ENCODE peak calls at places on chromosomes 2 and 18, in five cellular contexts. C is HFF-Myc, N is mucosa of descending colon, P is body of pancreas, K is cardiac muscle cell. U is an unnamed sample.

GRCh38 chr18:9466127-9466526 is 9.2 kb upstream of the RALBP1 start:
- DNase-seq in C (no peak), N (no peak), P (no peak), K (no peak), U (no peak)

GRCh38 chr2:86079981-86080911 is 25.4 kb downstream of the POLR1A start:
- DNase-seq in C (peak), N (peak), P (peak), K (peak), U (peak)

GRCh38 chr2:111167238-111168162 is 46.8 kb downstream of the BCL2L11 start:
- DNase-seq in C (no peak), N (no peak), P (no peak), K (no peak), U (no peak)

GRCh38 chr2:145930318-145930717 is 1410.4 kb upstream of the ZEB2 start:
- DNase-seq in C (no peak), N (no peak), P (no peak), K (no peak), U (no peak)

GRCh38 chr2:135985826-135986393 is 484 bp upstream of the DARS1 start:
- DNase-seq in C (no peak), N (no peak), P (no peak), K (no peak), U (no peak)

GRCh38 chr18:7617738-7618422 is 50.8 kb downstream of the PTPRM start:
- DNase-seq in C (peak), N (no peak), P (peak), K (peak), U (peak)

GRCh38 chr2:29309090-29310054 is 194.2 kb downstream of the CLIP4 start:
- DNase-seq in C (peak), N (no peak), P (peak), K (peak), U (no peak)

GRCh38 chr2:121059651-121060649 is 225.1 kb downstream of the TFCP2L1 start:
- DNase-seq in C (no peak), N (peak), P (no peak), K (no peak), U (no peak)

GRCh38 chr18:28357785-28358401 is 181.0 kb upstream of the CDH2 start:
- DNase-seq in C (peak), N (no peak), P (no peak), K (peak), U (no peak)

GRCh38 chr18:9097349-9097748 is 5.2 kb upstream of the NDUFV2 start:
- DNase-seq in C (no peak), N (no peak), P (no peak), K (no peak), U (no peak)

GRCh38 chr18:55405655-55406373 is 182.2 kb downstream of the TCF4 start:
- DNase-seq in C (peak), N (no peak), P (peak), K (peak), U (peak)

GRCh38 chr2:1656961-1657841 is 87.1 kb downstream of the PXDN start:
- DNase-seq in C (no peak), N (no peak), P (no peak), K (no peak), U (no peak)

GRCh38 chr2:1658394-1659151 is 85.7 kb downstream of the PXDN start:
- DNase-seq in C (no peak), N (no peak), P (no peak), K (no peak), U (no peak)

GRCh38 chr2:1654696-1655374 is 89.5 kb downstream of the PXDN start:
- DNase-seq in C (no peak), N (no peak), P (peak), K (no peak), U (no peak)

GRCh38 chr2:1655461-1655860 is 88.9 kb downstream of the PXDN start:
- DNase-seq in C (no peak), N (no peak), P (no peak), K (no peak), U (no peak)

GRCh38 chr2:1656326-1656960 is 87.9 kb downstream of the PXDN start:
- DNase-seq in C (no peak), N (no peak), P (no peak), K (no peak), U (no peak)
- TF ChIP-seq CTCF in C (no peak), N (no peak), P (no peak), K (no peak), U (no peak)

GRCh38 chr2:233198026-233198425 is 53.4 kb upstream of the ATG16L1 start:
- DNase-seq in C (no peak), N (no peak), P (no peak), K (no peak), U (no peak)
- H3K4me3 ChIP-seq in C (no peak), N (no peak), P (no peak), K (no peak), U (no peak)

DNA sequence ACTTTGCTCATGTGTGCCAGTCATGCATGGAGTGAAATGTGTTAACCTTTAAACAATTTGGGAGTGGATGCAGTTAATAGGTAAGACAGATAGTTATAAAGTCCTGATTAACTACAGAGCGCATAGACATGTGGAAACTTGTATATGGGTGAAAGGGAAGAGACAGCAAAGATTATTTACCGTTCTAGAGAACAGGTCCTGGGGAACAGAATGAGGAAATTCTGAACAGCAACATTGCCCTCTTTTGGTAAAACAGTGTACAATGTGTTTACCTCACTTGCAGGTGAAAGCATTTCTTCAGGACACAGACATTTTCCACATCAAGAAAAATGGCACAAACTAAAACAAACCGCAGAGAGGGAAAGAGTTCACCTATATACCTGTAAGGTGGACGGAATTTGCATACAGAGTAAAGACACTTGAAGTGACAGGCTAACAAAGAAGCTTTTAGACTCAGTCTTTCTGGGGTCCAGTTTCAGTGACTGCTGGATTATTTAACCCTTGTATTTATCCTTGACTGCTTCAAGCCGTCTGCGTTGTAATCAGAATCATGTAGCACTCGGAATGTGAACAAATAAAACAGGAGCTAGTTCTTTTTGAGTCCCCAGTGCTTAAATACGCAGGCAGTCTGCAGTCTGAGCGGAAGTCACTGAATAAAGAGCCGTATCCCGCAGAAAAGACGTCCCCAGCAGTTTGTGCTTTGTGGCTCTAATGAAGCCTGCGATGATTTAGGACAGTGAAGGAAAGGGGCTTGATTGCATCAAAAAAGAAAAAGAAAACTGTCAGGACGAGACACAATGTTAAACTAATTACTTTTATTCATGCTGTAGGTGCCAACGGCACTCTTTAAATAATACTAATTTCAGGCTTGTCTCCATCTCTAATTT is 364.8 kb upstream of the GALNT5 start:
- DNase-seq in C (peak), N (no peak), P (no peak), K (peak), U (peak)
- TF ChIP-seq CTCF in C (peak), N (peak), P (peak), K (peak), U (peak)

DNA sequence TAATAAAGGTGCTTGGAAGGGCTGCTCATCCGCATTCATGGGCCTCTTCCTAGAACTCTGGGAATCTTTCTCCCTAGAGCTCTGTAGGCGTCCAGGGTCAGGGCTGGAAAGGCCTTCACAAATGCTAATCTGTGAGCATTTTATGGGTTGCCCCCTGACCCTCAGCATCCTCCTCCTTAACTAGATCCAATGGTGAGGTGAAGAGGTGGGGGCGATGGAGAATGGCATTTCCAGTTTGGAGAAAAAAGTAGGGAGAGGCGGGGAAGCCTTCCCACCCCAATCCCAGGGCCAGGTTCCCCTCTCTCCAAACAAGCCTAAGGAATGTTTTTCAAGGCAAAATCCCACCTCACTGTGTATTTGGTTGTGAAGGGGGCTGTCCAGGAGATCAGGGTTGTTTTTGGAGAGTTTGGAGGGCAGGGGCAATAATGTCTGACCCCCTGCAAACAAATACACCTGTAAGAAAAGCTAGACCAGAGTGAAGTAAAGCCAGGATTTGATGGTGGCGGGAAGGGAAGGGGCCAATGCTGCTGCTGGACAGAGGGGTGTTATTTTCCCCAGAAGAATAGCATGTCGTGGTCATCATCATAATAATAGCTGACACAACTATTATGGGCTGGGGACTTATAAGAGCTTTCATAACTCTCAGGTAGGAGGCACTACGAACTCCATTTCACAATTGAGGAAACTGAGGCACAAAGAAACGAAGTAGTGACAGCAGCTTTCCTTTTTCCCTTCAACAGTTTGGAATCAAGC is 1.4 kb upstream of the MYCN start:
- DNase-seq in C (no peak), N (no peak), P (no peak), K (no peak), U (no peak)
- H3K4me3 ChIP-seq in C (no peak), N (no peak), P (no peak), K (peak), U (no peak)

GRCh38 chr2:192127434-192127833 is 67.3 kb downstream of the TMEFF2 start:
- DNase-seq in C (no peak), N (no peak), P (no peak), K (no peak), U (no peak)
- TF ChIP-seq CTCF in C (no peak), N (no peak), P (no peak), K (no peak), U (no peak)

U was measured in retinal pigment epithelial cell.